ENCODE peak calls at places on chromosomes 6 and 20, in ten cellular contexts. F is fibroblast of pulmonary artery, Q is endothelial cell, Y is A549, O is AG04449, A is uterus, N is astrocyte of the spinal cord, L is neural crest cell, J is tibial artery, V is colonic mucosa. S is an unnamed sample.

GRCh38 chr6:152313542-152314482 is 323.4 kb downstream of the SYNE1 start:
- DNase-seq in N (peak; percentile 61), A (no peak), J (no peak), F (peak; percentile 84), V (no peak), Q (no peak), Y (no peak), L (no peak), O (no peak), S (peak; percentile 41)

GRCh38 chr6:27757307-27757706 is 154.9 kb downstream of the OR2B2 start:
- DNase-seq in A (no peak), V (peak; percentile 72), J (no peak), F (peak; percentile 8), O (no peak), L (peak; percentile 20), Y (no peak), Q (peak; percentile 43), N (no peak), S (no peak)

GRCh38 chr6:38262041-38262440 is 377.7 kb downstream of the BTBD9 start:
- DNase-seq in A (no peak), N (peak; percentile 91), J (no peak), V (no peak), F (peak; percentile 74), L (no peak), Y (peak; percentile 65), Q (no peak), O (peak; percentile 57), S (peak; percentile 87)

GRCh38 chr20:13723015-13723414 is 61.7 kb downstream of the ESF1 start:
- DNase-seq in N (no peak), O (no peak), A (no peak), Y (peak; percentile 10), F (no peak), J (no peak), Q (no peak), V (no peak), L (no peak), S (peak; percentile 58)

GRCh38 chr20:39464238-39464637 is 502.1 kb downstream of the DHX35 start:
- DNase-seq in A (no peak), N (no peak), F (no peak), O (no peak), J (no peak), L (no peak), Y (no peak), V (no peak), Q (no peak), S (no peak)

GRCh38 chr6:170179925-170180324 is 111.0 kb downstream of the DLL1 start:
- DNase-seq in Y (no peak), J (no peak), N (no peak), O (no peak), Q (no peak), F (no peak), V (no peak), A (peak; percentile 7), L (no peak), S (no peak)

GRCh38 chr6:155595264-155595663 is 139.6 kb upstream of the NOX3 start:
- DNase-seq in L (no peak), O (no peak), J (no peak), F (no peak), Y (no peak), A (no peak), Q (no peak), V (no peak), N (no peak), S (no peak)

GRCh38 chr6:24600903-24601302 is 45.1 kb downstream of the KIAA0319 start:
- DNase-seq in Q (no peak), L (no peak), F (no peak), N (no peak), Y (peak; percentile 16), J (no peak), O (no peak), A (no peak), V (no peak), S (no peak)

GRCh38 chr6:150865406-150866146 is at the start of gene MTHFD1L:
- DNase-seq in O (peak; percentile 60), N (peak; percentile 92), Q (peak; percentile 88), L (peak; percentile 74), J (peak; percentile 95), A (peak; percentile 59), V (peak; percentile 79), F (peak; percentile 96), Y (peak; percentile 84), S (peak; percentile 87)

GRCh38 chr6:133040025-133040838 is 200.9 kb upstream of the EYA4 start:
- DNase-seq in O (no peak), V (no peak), F (peak; percentile 51), N (peak; percentile 34), A (no peak), J (no peak), Q (peak; percentile 45), Y (peak; percentile 34), L (peak; percentile 18), S (peak; percentile 47)

GRCh38 chr6:148885154-148885870 is 138.5 kb downstream of the UST start:
- DNase-seq in F (peak; percentile 28), Q (no peak), O (peak; percentile 17), N (peak; percentile 89), J (no peak), L (no peak), V (no peak), Y (no peak), A (no peak), S (peak; percentile 94)

GRCh38 chr6:11769244-11769643 is 9.4 kb downstream of the ADTRP start:
- DNase-seq in V (no peak), J (no peak), O (no peak), N (no peak), Y (no peak), L (no peak), F (no peak), A (no peak), Q (no peak), S (peak; percentile 50)

GRCh38 chr6:34616230-34616591 is 60.1 kb upstream of the SPDEF start:
- DNase-seq in Q (no peak), J (no peak), L (no peak), F (no peak), N (no peak), A (no peak), O (no peak), V (no peak), Y (no peak), S (no peak)

GRCh38 chr6:110532401-110532800 is 56.0 kb upstream of the SLC22A16 start:
- DNase-seq in J (no peak), A (no peak), Y (no peak), F (no peak), L (no peak), V (no peak), O (no peak), Q (no peak), N (no peak), S (no peak)

GRCh38 chr6:158999154-158999668 is 791 bp downstream of the RSPH3 start:
- DNase-seq in J (peak; percentile 67), Q (no peak), O (no peak), V (no peak), L (peak; percentile 14), Y (no peak), F (peak; percentile 14), A (no peak), N (peak; percentile 23), S (no peak)

GRCh38 chr6:159002432-159003160 is 2.6 kb upstream of the RSPH3 start:
- DNase-seq in L (no peak), J (no peak), A (no peak), V (no peak), Y (no peak), F (peak; percentile 16), Q (no peak), N (peak; percentile 27), O (no peak), S (peak; percentile 43)

GRCh38 chr6:159004592-159004991 is 4.6 kb upstream of the RSPH3 start:
- DNase-seq in O (no peak), Q (no peak), F (no peak), L (no peak), Y (no peak), A (no peak), V (no peak), N (no peak), J (no peak), S (no peak)

GRCh38 chr6:158996863-158997262 is 3.1 kb downstream of the RSPH3 start:
- DNase-seq in Y (no peak), F (peak; percentile 25), O (no peak), J (no peak), A (no peak), V (no peak), L (no peak), N (no peak), Q (no peak), S (peak; percentile 46)

GRCh38 chr6:158999669-159000403 is at the start of gene RSPH3:
- DNase-seq in F (peak; percentile 93), V (peak; percentile 97), Y (peak; percentile 95), Q (peak; percentile 81), J (peak; percentile 95), L (peak; percentile 91), N (peak; percentile 94), O (peak; percentile 56), A (peak; percentile 87), S (peak; percentile 85)
- TF ChIP-seq CTCF in F (no peak), V (no peak), Y (peak; percentile 18), Q (no peak), J (peak; percentile 14), L (no peak), N (no peak), O (peak; percentile 22), A (peak; percentile 31), S (no peak)

GRCh38 chr6:36127462-36128016 is 2.8 kb upstream of the MAPK13 start:
- DNase-seq in F (peak; percentile 89), V (no peak), Q (no peak), Y (peak; percentile 62), J (no peak), A (no peak), N (peak; percentile 57), L (no peak), O (no peak), S (peak; percentile 94)
- TF ChIP-seq CTCF in F (no peak), V (no peak), Q (no peak), Y (no peak), J (no peak), A (no peak), N (no peak), L (no peak), O (no peak), S (no peak)

DNA sequence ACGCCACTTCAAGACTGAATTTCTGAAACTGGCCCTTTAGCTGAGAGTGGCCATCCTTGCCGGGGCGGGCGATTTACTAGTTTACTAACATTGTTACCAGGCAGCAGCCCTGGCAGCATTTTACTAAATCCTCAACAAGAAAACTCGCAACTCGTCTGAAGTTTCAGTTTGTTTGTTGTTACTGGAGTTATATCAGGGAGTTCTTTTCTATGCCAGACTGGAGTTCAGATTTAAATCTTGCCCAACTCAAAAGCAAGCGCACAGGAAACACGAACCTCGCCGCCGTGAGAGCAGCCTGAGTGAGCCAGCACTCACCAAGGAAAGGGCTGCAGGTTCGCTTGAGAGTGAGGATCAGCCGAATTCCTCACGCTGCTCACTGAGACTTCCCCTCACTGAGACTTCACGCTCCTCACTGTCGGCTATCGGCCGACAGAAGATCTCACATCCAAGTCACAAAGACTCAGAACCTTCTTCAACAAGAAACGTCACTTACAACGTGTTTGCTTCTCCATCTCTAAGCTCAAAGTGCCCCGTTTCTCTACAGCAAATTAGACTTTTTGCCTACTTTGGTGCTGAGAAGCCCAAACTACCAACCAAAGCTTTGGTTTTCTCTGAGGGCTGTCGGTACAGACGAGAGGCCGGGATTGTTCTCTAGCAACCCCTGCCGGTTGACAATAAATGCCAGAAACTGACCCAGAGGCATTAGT is 78.9 kb downstream of the OLIG3 start:
- DNase-seq in O (no peak), A (peak; percentile 28), Y (peak; percentile 3), Q (peak; percentile 69), F (peak; percentile 74), N (peak; percentile 78), V (peak; percentile 69), J (no peak), L (peak; percentile 43), S (peak; percentile 76)
- TF ChIP-seq CTCF in O (peak; percentile 62), A (peak; percentile 27), Y (no peak), Q (peak; percentile 45), F (peak; percentile 81), N (peak; percentile 86), V (peak; percentile 69), J (peak; percentile 48), L (peak; percentile 74), S (peak; percentile 89)

GRCh38 chr6:68778356-68779020 is 143.4 kb downstream of the ADGRB3 start:
- DNase-seq in J (no peak), A (no peak), L (peak; percentile 8), Q (peak; percentile 41), F (peak; percentile 78), V (no peak), Y (peak; percentile 24), O (no peak), N (peak; percentile 69), S (peak; percentile 53)
- TF ChIP-seq CTCF in J (peak; percentile 49), A (no peak), L (peak; percentile 78), Q (peak; percentile 41), F (peak; percentile 83), V (peak; percentile 33), Y (peak; percentile 31), O (peak; percentile 25), N (peak; percentile 73), S (peak; percentile 58)